ENCODE peak calls at places on chromosomes 1 and 21, in seven cellular contexts. I, E, B, F, C, K and R are unnamed samples.

GRCh38 chr1:201024251-201024998 is 911 bp upstream of the KIF21B start:
- DNase-seq in I (no peak), E (no peak), B (no peak), F (no peak), C (no peak), K (no peak), R (no peak)

GRCh38 chr1:212218065-212218464 is 67.1 kb upstream of the PPP2R5A start:
- DNase-seq in I (no peak), E (no peak), B (no peak), F (no peak), C (no peak), K (no peak), R (no peak)

GRCh38 chr1:61808968-61809367 is 66.7 kb downstream of the PATJ start:
- DNase-seq in I (no peak), E (no peak), B (no peak), F (no peak), C (no peak), K (no peak), R (no peak)

GRCh38 chr1:54273092-54273836 is 73.3 kb downstream of the MRPL37 start:
- DNase-seq in I (peak), E (peak), B (no peak), F (peak), C (no peak), K (peak), R (no peak)

GRCh38 chr1:161017756-161018630 is 3.0 kb downstream of the F11R start:
- DNase-seq in I (no peak), E (no peak), B (no peak), F (no peak), C (no peak), K (no peak), R (no peak)

GRCh38 chr21:46116189-46116845 is 18.4 kb downstream of the COL6A2 start:
- DNase-seq in I (no peak), E (no peak), B (no peak), F (no peak), C (no peak), K (no peak), R (no peak)

GRCh38 chr1:246827396-246827795 is 103.2 kb downstream of the SCCPDH start:
- DNase-seq in I (no peak), E (peak), B (no peak), F (no peak), C (no peak), K (no peak), R (no peak)

GRCh38 chr1:153567621-153568366 is 2.1 kb upstream of the S100A2 start:
- DNase-seq in I (no peak), E (peak), B (no peak), F (no peak), C (no peak), K (peak), R (no peak)

GRCh38 chr1:63547621-63548294 is 24.4 kb downstream of the EFCAB7 start:
- DNase-seq in I (no peak), E (no peak), B (no peak), F (no peak), C (no peak), K (no peak), R (no peak)

GRCh38 chr1:109793486-109794318 is 30.0 kb upstream of the EPS8L3 start:
- DNase-seq in I (no peak), E (peak), B (no peak), F (no peak), C (peak), K (no peak), R (no peak)

GRCh38 chr1:5826601-5827000 is 165.6 kb downstream of the NPHP4 start:
- DNase-seq in I (no peak), E (no peak), B (no peak), F (no peak), C (no peak), K (no peak), R (no peak)

GRCh38 chr1:245678866-245679411 is 524.2 kb downstream of the KIF26B start:
- DNase-seq in I (no peak), E (no peak), B (no peak), F (no peak), C (no peak), K (peak), R (no peak)

GRCh38 chr1:3898994-3899775 is 887 bp downstream of the C1orf174 start:
- DNase-seq in I (no peak), E (no peak), B (no peak), F (peak), C (no peak), K (peak), R (no peak)

GRCh38 chr1:14345925-14346550 is 252.4 kb upstream of the KAZN start:
- DNase-seq in I (no peak), E (no peak), B (no peak), F (no peak), C (no peak), K (no peak), R (no peak)

GRCh38 chr1:14815175-14815882 is 216.8 kb downstream of the KAZN start:
- DNase-seq in I (no peak), E (no peak), B (no peak), F (no peak), C (peak), K (no peak), R (no peak)

GRCh38 chr1:29655945-29656866 is 419.9 kb downstream of the PTPRU start:
- DNase-seq in I (no peak), E (peak), B (no peak), F (no peak), C (no peak), K (peak), R (no peak)

GRCh38 chr1:101115112-101115511 is 89.5 kb upstream of the DPH5 start:
- DNase-seq in I (no peak), E (no peak), B (no peak), F (no peak), C (no peak), K (no peak), R (no peak)

GRCh38 chr1:35558374-35559316 is 1.0 kb downstream of the NCDN start:
- DNase-seq in I (peak), E (no peak), B (no peak), F (no peak), C (no peak), K (peak), R (no peak)

GRCh38 chr1:223212441-223212840 is 69.4 kb upstream of the TLR5 start:
- DNase-seq in I (no peak), E (no peak), B (no peak), F (no peak), C (no peak), K (no peak), R (no peak)